ENCODE peak calls at places on chromosomes 4 and X, in seven cellular contexts. C, G, T, A, H, O and F are unnamed samples.

GRCh38 chr4:99879458-99879857 is 14.8 kb downstream of the LAMTOR3 start:
- DNase-seq in G (no peak), T (no peak), A (no peak), C (no peak), H (no peak), O (no peak), F (no peak)

GRCh38 chr4:7334521-7335275 is 100.0 kb downstream of the PSAPL1 start:
- DNase-seq in O (no peak), C (no peak), G (no peak), T (no peak), A (no peak), H (no peak), F (no peak)

GRCh38 chrX:40877869-40878268 is 142.5 kb upstream of the MED14 start:
- DNase-seq in G (no peak), A (peak; percentile 39), T (peak; percentile 60), O (no peak), H (peak; percentile 3), C (no peak), F (peak; percentile 58)

GRCh38 chrX:2697741-2698294 is 6.7 kb downstream of the CD99 start:
- DNase-seq in O (no peak), T (peak; percentile 30), G (no peak), H (no peak), A (peak; percentile 74), C (no peak), F (no peak)

GRCh38 chrX:119756926-119757635 is 1.3 kb upstream of the SOWAHD start:
- DNase-seq in G (peak; percentile 26), A (no peak), T (no peak), C (peak; percentile 26), O (no peak), H (no peak), F (no peak)

GRCh38 chrX:68083510-68083909 is 349.8 kb downstream of the OPHN1 start:
- DNase-seq in A (peak; percentile 7), T (no peak), O (no peak), H (no peak), C (no peak), G (no peak), F (no peak)

GRCh38 chrX:24149346-24150050 is at the start of gene ZFX:
- DNase-seq in G (peak; percentile 79), H (no peak), C (peak; percentile 82), O (peak; percentile 29), T (peak; percentile 23), A (peak; percentile 63), F (peak; percentile 75)

GRCh38 chr4:10015140-10015753 is 6.0 kb downstream of the SLC2A9 start:
- DNase-seq in C (peak; percentile 63), O (no peak), H (peak; percentile 67), G (peak; percentile 56), A (peak; percentile 42), T (peak; percentile 52), F (peak; percentile 27)

GRCh38 chr4:109816082-109816442 is 500 bp downstream of the GAR1 start:
- DNase-seq in A (no peak), T (no peak), G (no peak), H (no peak), C (peak; percentile 26), O (no peak), F (peak; percentile 63)

GRCh38 chrX:101803451-101803850 is 128.4 kb downstream of the ZMAT1 start:
- DNase-seq in A (peak; percentile 19), H (no peak), C (no peak), T (peak; percentile 44), O (no peak), G (no peak), F (peak; percentile 36)

GRCh38 chrX:45186643-45187026 is 14.0 kb downstream of the DIPK2B start:
- DNase-seq in O (no peak), H (no peak), A (no peak), G (no peak), T (no peak), C (no peak), F (peak; percentile 13)

GRCh38 chr4:4781936-4782754 is 77.3 kb upstream of the MSX1 start:
- DNase-seq in O (no peak), H (no peak), A (peak; percentile 72), G (no peak), C (no peak), T (no peak), F (no peak)

GRCh38 chr4:162075691-162076090 is 88.1 kb downstream of the FSTL5 start:
- DNase-seq in G (no peak), A (no peak), O (no peak), T (no peak), C (no peak), H (no peak), F (no peak)

GRCh38 chr4:98482847-98483806 is 175.3 kb downstream of the TSPAN5 start:
- DNase-seq in C (no peak), O (no peak), G (no peak), A (peak; percentile 68), T (peak; percentile 51), H (peak; percentile 10), F (no peak)

GRCh38 chr4:83771113-83771705 is 235.3 kb downstream of the GPAT3 start:
- DNase-seq in A (peak; percentile 60), O (no peak), C (peak; percentile 7), H (peak; percentile 51), T (peak; percentile 24), G (peak; percentile 57), F (peak; percentile 59)

GRCh38 chrX:15758140-15758539 is 20.1 kb downstream of the CA5B start:
- DNase-seq in G (no peak), C (no peak), T (no peak), A (no peak), O (no peak), H (no peak), F (no peak)

DNA sequence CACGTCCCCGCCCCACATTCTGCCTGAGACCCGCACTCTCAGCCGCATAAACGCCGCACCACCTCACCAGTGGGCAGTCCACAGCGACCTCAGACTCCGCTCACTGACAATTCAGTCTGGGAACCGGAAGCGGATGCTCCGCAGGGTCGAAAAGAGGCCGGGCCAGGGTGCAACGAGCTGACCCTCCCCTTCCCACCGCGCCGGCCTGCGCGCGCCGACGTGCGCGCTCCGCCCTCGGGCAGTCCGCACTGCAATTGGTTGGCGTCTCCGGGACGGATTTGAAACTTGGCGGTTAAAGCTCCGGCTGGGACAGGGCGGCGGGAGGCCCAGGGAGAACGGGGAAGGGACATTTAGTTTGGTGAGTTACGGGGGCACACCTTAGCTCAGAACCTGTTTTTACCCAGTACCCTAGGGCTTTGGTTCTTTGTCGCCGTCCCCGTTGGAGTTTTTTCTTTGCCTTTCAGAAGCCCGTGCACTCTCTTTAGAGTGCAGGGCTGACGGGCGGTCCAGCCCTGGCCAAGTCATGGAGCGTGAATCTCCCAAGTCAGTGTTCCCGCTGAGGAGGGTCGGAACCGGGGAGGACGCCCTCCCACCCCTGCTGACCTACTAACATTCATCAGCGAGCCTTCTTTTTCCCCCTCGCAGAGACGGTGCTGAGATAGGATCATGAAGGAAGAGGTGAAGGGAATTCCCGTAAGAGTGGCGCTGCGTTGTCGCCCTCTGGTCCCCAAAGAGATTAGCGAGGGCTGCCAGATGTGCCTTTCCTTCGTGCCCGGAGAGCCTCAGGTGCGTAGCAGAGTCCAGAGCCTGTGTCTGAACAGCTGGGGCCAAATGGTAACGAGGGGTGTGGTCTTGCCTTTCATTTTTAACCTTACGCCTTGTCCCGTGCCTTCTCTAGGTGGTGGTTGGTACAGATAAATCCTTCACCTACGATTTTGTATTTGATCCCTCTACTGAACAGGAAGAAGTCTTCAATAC is at the start of the genes KIF4A and PDZD11:
- DNase-seq in A (peak; percentile 76), T (peak; percentile 83), O (peak; percentile 36), G (peak; percentile 84), C (peak; percentile 86), H (peak; percentile 63), F (peak; percentile 91)
- TF ChIP-seq POLR2A in A (peak; percentile 23), T (peak; percentile 71), O (no peak), G (peak; percentile 35), C (peak; percentile 41), H (peak; percentile 71), F (peak; percentile 84)

DNA sequence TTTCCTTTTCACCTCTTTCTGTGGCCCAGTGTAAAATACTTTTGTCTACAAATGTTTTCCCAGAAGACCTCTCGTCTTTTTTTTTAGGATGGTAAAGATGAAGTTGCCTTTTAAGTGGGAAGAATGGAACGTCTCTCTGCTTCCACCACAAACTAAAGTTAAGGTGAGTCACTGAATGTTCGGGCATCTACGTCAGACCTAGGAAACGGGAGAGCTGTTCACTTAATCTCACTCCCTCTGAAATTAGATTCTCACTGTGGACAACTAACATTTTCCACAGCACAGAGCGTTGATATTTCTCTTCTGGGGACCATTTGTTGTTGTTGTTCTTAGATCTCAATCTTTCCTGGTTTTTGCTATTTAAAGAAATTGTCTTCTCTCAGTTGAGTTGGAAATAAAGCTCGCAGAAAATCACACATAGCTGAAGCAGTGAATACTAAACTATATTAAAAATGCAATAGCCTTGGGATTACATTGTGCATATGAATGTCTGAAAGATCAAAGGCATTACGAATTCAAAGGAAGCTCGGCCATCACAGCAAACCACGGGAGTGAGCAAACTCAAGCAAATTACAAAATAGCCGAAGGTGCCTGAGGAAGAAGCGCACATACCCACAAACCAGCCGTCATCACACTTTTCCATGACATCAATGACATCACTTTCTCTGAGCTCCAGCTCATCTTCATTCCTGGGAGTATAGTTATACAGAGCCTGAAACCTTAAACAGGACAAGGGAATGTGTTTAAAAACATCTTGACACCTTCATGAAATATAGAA is 53.9 kb upstream of the PDLIM3 start:
- DNase-seq in T (peak; percentile 78), H (peak; percentile 81), G (no peak), A (peak; percentile 47), C (no peak), O (no peak), F (no peak)
- TF ChIP-seq POLR2A in T (no peak), H (no peak), G (no peak), A (no peak), C (no peak), O (no peak), F (no peak)

DNA sequence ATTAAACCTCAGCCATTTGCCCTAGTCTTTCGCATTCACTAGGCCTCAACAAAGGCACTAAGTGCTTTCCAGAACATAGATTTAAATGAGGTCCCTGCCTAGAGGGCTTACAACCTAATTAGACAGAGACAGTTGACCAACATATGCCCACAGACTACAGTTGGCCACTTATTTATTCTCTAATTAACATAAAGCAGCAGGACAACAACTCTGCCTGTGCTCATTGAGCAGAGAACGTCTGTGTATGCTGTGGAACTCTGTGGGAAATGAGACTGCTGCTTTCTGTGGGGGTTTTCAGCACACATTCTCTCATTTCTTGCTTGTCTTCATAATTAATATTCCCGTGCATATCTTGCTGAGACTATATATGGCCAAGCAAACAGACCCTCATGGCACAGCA is 303.1 kb upstream of the TACR3 start:
- DNase-seq in O (no peak), C (no peak), T (no peak), H (no peak), A (no peak), G (no peak), F (no peak)
- TF ChIP-seq POLR2A in O (no peak), C (no peak), T (no peak), H (no peak), A (no peak), G (no peak), F (no peak)

GRCh38 chr4:1882850-1883271 is 11.7 kb downstream of the NSD2 start:
- DNase-seq in A (no peak), G (no peak), T (no peak), C (no peak), H (no peak), O (no peak), F (peak; percentile 88)

GRCh38 chr4:1881709-1882108 is 10.5 kb downstream of the NSD2 start:
- DNase-seq in A (no peak), C (peak; percentile 62), O (no peak), T (no peak), H (no peak), G (no peak), F (peak; percentile 53)

GRCh38 chr4:1880332-1880731 is 9.1 kb downstream of the NSD2 start:
- DNase-seq in C (no peak), H (no peak), T (no peak), O (no peak), G (no peak), A (no peak), F (no peak)

GRCh38 chr4:1885414-1885813 is 14.2 kb downstream of the NSD2 start:
- DNase-seq in H (no peak), G (no peak), A (no peak), T (no peak), C (no peak), O (no peak), F (peak; percentile 62)

GRCh38 chr4:1883583-1883982 is 12.4 kb downstream of the NSD2 start:
- DNase-seq in A (no peak), C (no peak), O (no peak), H (no peak), T (no peak), G (no peak), F (peak; percentile 73)
- TF ChIP-seq POLR2A in A (no peak), C (no peak), O (no peak), H (no peak), T (no peak), G (no peak), F (no peak)